ENCODE peak calls at places on chromosomes 1 and 21, in seven cellular contexts. One of them, this sample, is unnamed.

GRCh38 chr21:16563795-16564194 is 834.0 kb downstream of the USP25 start:
- DNase-seq in activated T-cell treated with anti-CD3 and anti-CD28 coated beads for 48 hours: no peak
- DNase-seq in ureter: no peak
- DNase-seq in stimulated activated CD8-positive, alpha-beta memory T cell treated with anti-CD3 and anti-CD28 coated beads, Interleukin-15, amount 100 ng/mL, for 24 hours: no peak
- DNase-seq in GM12892: no peak
- DNase-seq in lower leg skin: no peak
- DNase-seq in hepatic stellate cell: no peak
- DNase-seq in this sample: no peak

GRCh38 chr1:6041432-6042062 is 4.1 kb upstream of the KCNAB2 start:
- DNase-seq in ureter: no peak
- DNase-seq in activated T-cell treated with anti-CD3 and anti-CD28 coated beads for 48 hours: no peak
- DNase-seq in stimulated activated CD8-positive, alpha-beta memory T cell treated with anti-CD3 and anti-CD28 coated beads, Interleukin-15, amount 100 ng/mL, for 24 hours: no peak
- DNase-seq in hepatic stellate cell: peak; percentile 67
- DNase-seq in lower leg skin: no peak
- DNase-seq in GM12892: peak; percentile 58
- DNase-seq in this sample: no peak

GRCh38 chr1:230422221-230422981 is 3.7 kb downstream of the PGBD5 start:
- DNase-seq in GM12892: no peak
- DNase-seq in activated T-cell treated with anti-CD3 and anti-CD28 coated beads for 48 hours: no peak
- DNase-seq in stimulated activated CD8-positive, alpha-beta memory T cell treated with anti-CD3 and anti-CD28 coated beads, Interleukin-15, amount 100 ng/mL, for 24 hours: no peak
- DNase-seq in hepatic stellate cell: no peak
- DNase-seq in ureter: no peak
- DNase-seq in lower leg skin: no peak
- DNase-seq in this sample: no peak

GRCh38 chr1:237981223-237981622 is 90.5 kb upstream of the ZP4 start:
- DNase-seq in GM12892: no peak
- DNase-seq in stimulated activated CD8-positive, alpha-beta memory T cell treated with anti-CD3 and anti-CD28 coated beads, Interleukin-15, amount 100 ng/mL, for 24 hours: no peak
- DNase-seq in activated T-cell treated with anti-CD3 and anti-CD28 coated beads for 48 hours: no peak
- DNase-seq in hepatic stellate cell: no peak
- DNase-seq in lower leg skin: no peak
- DNase-seq in ureter: no peak
- DNase-seq in this sample: no peak

GRCh38 chr1:225921734-225922709 is 2.0 kb downstream of the PYCR2 start:
- DNase-seq in hepatic stellate cell: no peak
- DNase-seq in GM12892: no peak
- DNase-seq in ureter: peak; percentile 79
- DNase-seq in activated T-cell treated with anti-CD3 and anti-CD28 coated beads for 48 hours: no peak
- DNase-seq in lower leg skin: peak; percentile 88
- DNase-seq in stimulated activated CD8-positive, alpha-beta memory T cell treated with anti-CD3 and anti-CD28 coated beads, Interleukin-15, amount 100 ng/mL, for 24 hours: no peak
- DNase-seq in this sample: no peak

GRCh38 chr1:215584389-215584788 is 17.3 kb downstream of the KCTD3 start:
- DNase-seq in stimulated activated CD8-positive, alpha-beta memory T cell treated with anti-CD3 and anti-CD28 coated beads, Interleukin-15, amount 100 ng/mL, for 24 hours: no peak
- DNase-seq in GM12892: no peak
- DNase-seq in activated T-cell treated with anti-CD3 and anti-CD28 coated beads for 48 hours: no peak
- DNase-seq in ureter: no peak
- DNase-seq in lower leg skin: no peak
- DNase-seq in hepatic stellate cell: no peak
- DNase-seq in this sample: no peak

GRCh38 chr1:163844393-163844948 is 522.7 kb downstream of the NUF2 start:
- DNase-seq in activated T-cell treated with anti-CD3 and anti-CD28 coated beads for 48 hours: no peak
- DNase-seq in lower leg skin: no peak
- DNase-seq in GM12892: no peak
- DNase-seq in ureter: no peak
- DNase-seq in hepatic stellate cell: peak; percentile 37
- DNase-seq in stimulated activated CD8-positive, alpha-beta memory T cell treated with anti-CD3 and anti-CD28 coated beads, Interleukin-15, amount 100 ng/mL, for 24 hours: no peak
- DNase-seq in this sample: no peak

GRCh38 chr1:173505401-173505800 is 28.3 kb downstream of the PRDX6 start:
- DNase-seq in GM12892: no peak
- DNase-seq in activated T-cell treated with anti-CD3 and anti-CD28 coated beads for 48 hours: no peak
- DNase-seq in lower leg skin: no peak
- DNase-seq in hepatic stellate cell: no peak
- DNase-seq in stimulated activated CD8-positive, alpha-beta memory T cell treated with anti-CD3 and anti-CD28 coated beads, Interleukin-15, amount 100 ng/mL, for 24 hours: no peak
- DNase-seq in ureter: no peak
- DNase-seq in this sample: no peak

GRCh38 chr1:231160851-231161710 is 777 bp upstream of the TRIM67 start:
- DNase-seq in hepatic stellate cell: no peak
- DNase-seq in lower leg skin: no peak
- DNase-seq in stimulated activated CD8-positive, alpha-beta memory T cell treated with anti-CD3 and anti-CD28 coated beads, Interleukin-15, amount 100 ng/mL, for 24 hours: no peak
- DNase-seq in activated T-cell treated with anti-CD3 and anti-CD28 coated beads for 48 hours: no peak
- DNase-seq in ureter: no peak
- DNase-seq in GM12892: no peak
- DNase-seq in this sample: no peak

GRCh38 chr1:53561488-53562115 is 102.4 kb downstream of the DMRTB1 start:
- DNase-seq in GM12892: no peak
- DNase-seq in ureter: no peak
- DNase-seq in activated T-cell treated with anti-CD3 and anti-CD28 coated beads for 48 hours: no peak
- DNase-seq in lower leg skin: peak; percentile 63
- DNase-seq in stimulated activated CD8-positive, alpha-beta memory T cell treated with anti-CD3 and anti-CD28 coated beads, Interleukin-15, amount 100 ng/mL, for 24 hours: no peak
- DNase-seq in hepatic stellate cell: no peak
- DNase-seq in this sample: no peak

GRCh38 chr1:114610546-114611245 is 29.3 kb upstream of the BCAS2 start:
- DNase-seq in hepatic stellate cell: no peak
- DNase-seq in activated T-cell treated with anti-CD3 and anti-CD28 coated beads for 48 hours: no peak
- DNase-seq in GM12892: no peak
- DNase-seq in ureter: no peak
- DNase-seq in lower leg skin: no peak
- DNase-seq in stimulated activated CD8-positive, alpha-beta memory T cell treated with anti-CD3 and anti-CD28 coated beads, Interleukin-15, amount 100 ng/mL, for 24 hours: no peak
- DNase-seq in this sample: no peak

GRCh38 chr1:230423936-230424335 is 2.2 kb downstream of the PGBD5 start:
- DNase-seq in lower leg skin: no peak
- DNase-seq in stimulated activated CD8-positive, alpha-beta memory T cell treated with anti-CD3 and anti-CD28 coated beads, Interleukin-15, amount 100 ng/mL, for 24 hours: no peak
- DNase-seq in hepatic stellate cell: no peak
- DNase-seq in activated T-cell treated with anti-CD3 and anti-CD28 coated beads for 48 hours: no peak
- DNase-seq in ureter: no peak
- DNase-seq in GM12892: no peak
- DNase-seq in this sample: no peak

GRCh38 chr1:2481885-2482284 is 5.8 kb downstream of the PLCH2 start:
- DNase-seq in activated T-cell treated with anti-CD3 and anti-CD28 coated beads for 48 hours: no peak
- DNase-seq in lower leg skin: no peak
- DNase-seq in ureter: peak; percentile 62
- DNase-seq in GM12892: no peak
- DNase-seq in stimulated activated CD8-positive, alpha-beta memory T cell treated with anti-CD3 and anti-CD28 coated beads, Interleukin-15, amount 100 ng/mL, for 24 hours: no peak
- DNase-seq in hepatic stellate cell: no peak
- DNase-seq in this sample: no peak